ENCODE peak calls at places on chromosomes 5 and 9, in four cellular contexts. J is left ventricle myocardium superior; F is neuronal stem cell; H is activated CD8-positive, alpha-beta T cell treated with anti-CD3 and anti-CD28 coated beads for 36 hours. V is an unnamed sample.

GRCh38 chr5:111234125-111234524 is 9.9 kb downstream of the CAMK4 start:
- DNase-seq in J (no peak), F (no peak), H (no peak), V (no peak)

GRCh38 chr9:130138791-130139190 is 33.4 kb upstream of the NCS1 start:
- DNase-seq in J (peak; percentile 57), F (no peak), H (peak; percentile 42), V (no peak)

GRCh38 chr5:124289641-124290201 is 456.7 kb downstream of the ZNF608 start:
- DNase-seq in J (no peak), F (no peak), H (no peak), V (no peak)

GRCh38 chr9:77013186-77013931 is 6.1 kb upstream of the FOXB2 start:
- DNase-seq in J (no peak), F (no peak), H (no peak), V (no peak)

GRCh38 chr5:97044057-97044456 is 98.4 kb downstream of the LIX1 start:
- DNase-seq in J (peak; percentile 40), F (no peak), H (no peak), V (no peak)

GRCh38 chr5:76720988-76721569 is 5.2 kb downstream of the F2R start:
- DNase-seq in J (no peak), F (no peak), H (no peak), V (no peak)

GRCh38 chr9:134981001-134981400 is 63.3 kb upstream of the FCN1 start:
- DNase-seq in J (no peak), F (no peak), H (no peak), V (no peak)

GRCh38 chr9:98992885-98993569 is 49.3 kb downstream of the COL15A1 start:
- DNase-seq in J (no peak), F (no peak), H (no peak), V (no peak)

GRCh38 chr9:70639853-70640814 is 225.7 kb upstream of the KLF9 start:
- DNase-seq in J (no peak), F (peak; percentile 64), H (no peak), V (peak; percentile 4)

GRCh38 chr9:115278241-115279035 is 160.5 kb upstream of the TNC start:
- DNase-seq in J (no peak), F (peak; percentile 14), H (no peak), V (no peak)

GRCh38 chr9:8733096-8733954 is 933.7 kb upstream of the DMAC1 start:
- DNase-seq in J (peak; percentile 74), F (peak; percentile 71), H (no peak), V (peak; percentile 26)

GRCh38 chr9:21031091-21031817 is at the start of gene HACD4:
- DNase-seq in J (peak; percentile 72), F (peak; percentile 23), H (peak; percentile 74), V (no peak)

V was measured in brain pericyte.